ENCODE peak calls at places on chromosomes 11 and 22, in seven cellular contexts. D, A, N, U, C, S and Z are unnamed samples. For H3K4me1 and H3K27me3, the result is how much of the 10 kb centered on the place peaks cover.

GRCh38 chr22:19852177-19852781 is 2.4 kb downstream of the GNB1L start:
- DNase-seq in D (no peak), A (peak), N (no peak), U (no peak), C (no peak), S (no peak), Z (no peak)

GRCh38 chr11:8650401-8650990 is 32.0 kb downstream of the TRIM66 start:
- DNase-seq in D (peak), A (no peak), N (no peak), U (no peak), C (no peak), S (no peak), Z (no peak)

GRCh38 chr22:43910178-43910695 is 13.4 kb upstream of the PNPLA3 start:
- DNase-seq in D (no peak), A (no peak), N (no peak), U (no peak), C (no peak), S (no peak), Z (no peak)

GRCh38 chr11:71293961-71294782 is 41.8 kb upstream of the SHANK2 start:
- DNase-seq in D (no peak), A (peak), N (peak), U (no peak), C (no peak), S (no peak), Z (no peak)

GRCh38 chr11:126354631-126355323 is 709 bp upstream of the ST3GAL4 start:
- DNase-seq in D (peak), A (peak), N (no peak), U (no peak), C (peak), S (no peak), Z (no peak)

GRCh38 chr11:68929135-68929534 is 25.4 kb downstream of the IGHMBP2 start:
- DNase-seq in D (no peak), A (peak), N (no peak), U (no peak), C (no peak), S (no peak), Z (no peak)

GRCh38 chr11:106608677-106609076 is 409.6 kb downstream of the GUCY1A2 start:
- DNase-seq in D (peak), A (no peak), N (no peak), U (no peak), C (no peak), S (no peak), Z (no peak)

GRCh38 chr11:10409207-10409661 is 45.8 kb upstream of the AMPD3 start:
- DNase-seq in D (peak), A (no peak), N (no peak), U (no peak), C (no peak), S (no peak), Z (no peak)

GRCh38 chr11:76263657-76264056 is 57.4 kb upstream of the WNT11 start:
- DNase-seq in D (no peak), A (no peak), N (peak), U (no peak), C (no peak), S (no peak), Z (no peak)

GRCh38 chr11:75673977-75674582 is 5.2 kb upstream of the MAP6 start:
- DNase-seq in D (peak), A (no peak), N (no peak), U (no peak), C (peak), S (no peak), Z (no peak)

GRCh38 chr11:134539285-134539684 is 127.2 kb upstream of the B3GAT1 start:
- DNase-seq in D (no peak), A (peak), N (peak), U (no peak), C (no peak), S (no peak), Z (no peak)

GRCh38 chr22:50305658-50306566 is 1.5 kb downstream of the PLXNB2 start:
- DNase-seq in D (peak), A (peak), N (peak), U (peak), C (peak), S (peak), Z (peak)

GRCh38 chr11:67252831-67253239 is 13.4 kb upstream of the GRK2 start:
- DNase-seq in D (peak), A (no peak), N (no peak), U (no peak), C (no peak), S (no peak), Z (no peak)

GRCh38 chr11:59265735-59266134 is 53.0 kb upstream of the MPEG1 start:
- DNase-seq in D (no peak), A (no peak), N (no peak), U (no peak), C (no peak), S (no peak), Z (no peak)
- H3K4me1 ChIP-seq in D (under half), A (under half), N (under half), U (under half), C (under half), S (under half), Z (under half)

GRCh38 chr11:31817621-31818493 is 6.7 kb upstream of the PAX6 start:
- DNase-seq in D (no peak), A (no peak), N (no peak), U (no peak), C (no peak), S (no peak), Z (no peak)
- H3K27me3 ChIP-seq in D (half or more), A (half or more), N (half or more), U (under half), C (under half), S (under half), Z (under half)

GRCh38 chr11:2777396-2777795 is 77.6 kb upstream of the KCNQ1OT1 start:
- DNase-seq in D (peak), A (peak), N (peak), U (peak), C (no peak), S (no peak), Z (no peak)
- H3K4me1 ChIP-seq in D (under half), A (under half), N (under half), U (under half), C (half or more), S (under half), Z (under half)

DNA sequence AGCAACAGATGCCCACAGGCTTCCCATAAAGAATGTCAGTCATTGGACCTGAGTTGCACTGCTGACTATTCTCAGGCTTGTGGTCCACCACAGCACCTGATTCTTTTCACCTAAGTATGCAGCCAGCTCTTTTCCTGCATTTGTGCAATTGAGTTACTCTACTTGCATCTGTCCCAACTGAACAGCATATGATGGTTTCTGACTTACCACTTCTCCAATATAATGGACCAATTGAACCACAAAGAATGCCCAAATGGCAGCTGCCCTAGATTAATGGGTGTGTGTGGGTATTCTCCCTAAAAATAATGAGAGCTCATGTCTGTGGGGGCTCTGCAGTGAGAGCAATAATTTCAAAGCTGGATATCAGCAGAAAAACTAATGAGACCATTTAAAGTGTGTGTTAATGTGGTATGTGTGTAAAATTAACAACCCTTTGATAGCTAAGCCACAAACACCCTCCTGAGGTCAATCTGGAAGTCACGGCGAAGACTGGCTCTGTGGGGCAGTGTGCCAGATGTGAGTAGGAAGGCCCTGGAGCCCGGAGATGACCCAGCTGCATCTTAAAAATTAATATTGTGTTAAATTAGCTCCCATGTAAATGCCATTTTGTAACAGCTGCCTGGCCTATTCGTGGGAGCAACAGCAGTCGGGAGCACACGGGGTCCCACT is 43.8 kb downstream of the SC5D start:
- DNase-seq in D (no peak), A (no peak), N (no peak), U (no peak), C (no peak), S (no peak), Z (no peak)
- H3K27me3 ChIP-seq in D (half or more), A (under half), N (under half), U (under half), C (under half), S (under half), Z (under half)

GRCh38 chr11:77435972-77436371 is 37.9 kb downstream of the PAK1 start:
- DNase-seq in D (no peak), A (no peak), N (no peak), U (no peak), C (no peak), S (no peak), Z (no peak)
- H3K4me1 ChIP-seq in D (under half), A (under half), N (under half), U (under half), C (under half), S (under half), Z (under half)

DNA sequence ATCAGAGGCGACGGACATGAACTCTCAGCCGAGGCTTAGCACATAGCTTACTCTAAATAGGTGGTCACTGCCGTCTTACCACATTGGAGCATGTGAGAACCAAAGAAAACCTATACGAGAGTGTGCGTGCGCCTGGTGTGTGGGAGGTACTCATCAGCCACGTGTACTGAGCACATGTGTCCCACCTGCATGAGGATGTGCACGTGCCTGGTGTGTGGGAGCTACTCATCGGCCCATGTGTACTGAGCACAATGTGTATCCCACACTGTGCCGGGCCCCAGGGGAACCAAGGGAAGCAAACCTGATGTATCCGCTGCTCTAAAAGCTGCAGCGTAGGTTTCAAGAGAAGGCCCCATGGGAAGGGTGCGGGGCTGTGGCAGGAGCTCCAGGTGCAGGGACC is 56.4 kb downstream of the ANO1 start:
- DNase-seq in D (no peak), A (no peak), N (no peak), U (no peak), C (no peak), S (no peak), Z (no peak)
- H3K27me3 ChIP-seq in D (under half), A (under half), N (under half), U (under half), C (half or more), S (under half), Z (under half)

GRCh38 chr22:23228503-23228902 is 48.2 kb downstream of the BCR start:
- DNase-seq in D (no peak), A (no peak), N (no peak), U (no peak), C (no peak), S (no peak), Z (no peak)

GRCh38 chr22:23225337-23225723 is 45.0 kb downstream of the BCR start:
- DNase-seq in D (no peak), A (peak), N (no peak), U (no peak), C (peak), S (no peak), Z (no peak)

GRCh38 chr22:23225724-23226496 is 45.6 kb downstream of the BCR start:
- DNase-seq in D (peak), A (peak), N (peak), U (no peak), C (peak), S (peak), Z (no peak)

GRCh38 chr22:23226497-23226850 is 46.2 kb downstream of the BCR start:
- DNase-seq in D (peak), A (no peak), N (no peak), U (no peak), C (no peak), S (no peak), Z (no peak)

GRCh38 chr22:23227380-23227779 is 47.1 kb downstream of the BCR start:
- DNase-seq in D (peak), A (no peak), N (no peak), U (no peak), C (peak), S (no peak), Z (no peak)
- H3K4me1 ChIP-seq in D (under half), A (under half), N (under half), U (under half), C (under half), S (under half), Z (under half)

DNA sequence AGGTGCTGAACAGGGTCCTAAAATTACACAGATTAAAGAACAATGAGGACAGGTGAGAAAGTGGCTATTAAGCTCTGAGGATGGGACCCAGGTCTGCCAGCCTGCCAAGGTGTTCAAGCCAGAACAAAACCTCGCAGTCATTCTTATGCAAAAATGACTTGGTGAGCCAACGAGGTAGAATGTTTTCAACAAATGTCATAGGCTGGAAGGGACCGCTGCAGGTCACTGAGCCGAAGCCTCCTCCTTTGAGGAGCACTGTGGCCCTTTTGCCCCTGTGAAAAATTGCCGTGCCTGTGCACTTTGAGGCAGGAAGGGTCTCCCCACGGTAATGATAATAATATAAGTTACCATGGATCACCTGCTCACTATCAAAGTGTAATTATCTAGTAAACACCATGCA is 216.2 kb downstream of the DSCAML1 start:
- DNase-seq in D (no peak), A (no peak), N (peak), U (no peak), C (no peak), S (no peak), Z (no peak)
- H3K27me3 ChIP-seq in D (under half), A (under half), N (under half), U (under half), C (under half), S (under half), Z (under half)

DNA sequence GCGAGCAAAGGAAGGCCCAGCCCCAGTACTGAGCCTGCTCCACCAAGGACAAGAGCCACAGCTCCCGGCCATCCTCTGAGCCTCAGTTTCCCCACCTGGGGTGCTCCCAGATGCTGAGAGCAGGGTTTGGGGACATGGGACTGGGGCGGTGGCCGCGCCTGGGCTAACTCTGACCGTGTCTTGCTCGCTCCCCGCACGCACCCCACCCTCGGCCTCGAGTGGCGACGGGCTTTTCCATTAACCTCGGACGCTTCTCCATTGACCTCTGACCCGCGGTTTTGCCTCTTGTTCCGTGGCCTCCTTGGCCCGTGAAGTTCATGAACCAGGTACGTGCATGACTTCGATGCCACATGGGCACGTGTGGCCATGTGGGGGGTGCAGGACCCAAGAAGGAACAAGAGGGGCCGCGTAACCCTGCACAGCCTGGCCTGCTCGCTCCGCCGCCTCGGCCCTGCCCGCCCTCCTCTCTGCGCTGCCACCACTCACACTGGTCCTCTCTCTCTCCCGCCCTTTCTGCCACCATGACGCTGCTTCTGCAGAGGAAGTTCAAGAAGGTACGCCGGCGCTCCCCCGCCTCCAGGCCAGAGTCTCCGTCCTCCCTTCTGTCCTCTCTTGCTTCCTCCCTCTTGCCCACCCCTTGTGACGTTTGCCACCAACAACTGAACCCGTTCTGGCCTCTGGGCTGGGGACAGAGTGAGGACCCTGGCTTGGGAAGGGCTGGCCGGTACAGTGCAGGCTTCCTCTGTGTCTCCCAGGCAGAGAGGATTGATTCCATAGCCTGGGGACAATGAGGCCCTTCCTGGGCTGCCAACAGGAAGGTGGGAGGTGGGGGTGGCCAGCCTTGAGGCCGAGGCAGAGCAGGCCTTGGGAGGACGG is 6.9 kb downstream of the TNNT3 start:
- DNase-seq in D (no peak), A (peak), N (no peak), U (no peak), C (no peak), S (no peak), Z (no peak)
- H3K4me1 ChIP-seq in D (under half), A (under half), N (under half), U (under half), C (under half), S (half or more), Z (under half)

DNA sequence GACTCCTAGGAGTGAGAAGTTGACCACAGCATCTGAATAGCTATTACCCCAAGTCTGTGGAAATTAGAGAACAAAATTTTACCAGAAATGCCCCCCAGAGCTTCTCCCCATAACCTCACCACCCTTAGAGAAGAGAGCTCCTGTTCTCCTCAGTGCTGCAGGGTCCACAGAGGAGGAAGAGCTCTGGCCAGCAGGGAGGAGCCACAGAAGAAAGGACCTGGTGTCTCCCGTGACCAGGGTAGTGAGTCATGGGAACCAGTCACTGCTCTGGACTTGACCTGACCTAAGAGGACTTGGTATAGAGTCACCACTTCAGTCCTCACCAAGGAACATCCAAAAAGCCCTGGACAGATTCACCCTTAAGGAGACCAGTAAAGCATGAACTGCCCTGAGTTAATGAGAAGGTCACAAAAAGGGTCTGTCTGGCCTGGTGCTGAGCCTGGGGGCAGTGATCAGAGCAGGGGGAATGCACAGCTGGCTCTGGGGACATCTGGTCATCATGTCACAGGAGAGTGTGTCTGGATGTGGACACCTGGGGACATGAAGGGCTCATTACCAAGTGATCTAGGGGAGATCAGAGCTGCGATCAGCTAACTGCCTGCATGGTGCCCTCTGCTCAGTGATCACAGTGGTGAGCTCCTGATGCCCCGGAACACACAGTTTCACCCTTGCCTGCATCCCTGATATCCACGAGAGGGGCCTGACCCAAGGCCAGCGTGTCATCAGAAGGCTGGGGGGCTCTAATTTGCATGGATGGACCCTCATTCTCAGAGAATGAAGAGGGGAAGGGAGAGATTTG is 103.3 kb upstream of the TOP3B start:
- DNase-seq in D (peak), A (no peak), N (no peak), U (no peak), C (peak), S (no peak), Z (no peak)
- H3K27me3 ChIP-seq in D (under half), A (under half), N (under half), U (under half), C (half or more), S (half or more), Z (under half)